ENCODE peak calls at places on chromosomes 11 and 22, in six cellular contexts. One of them, this sample, is unnamed.

GRCh38 chr11:1878134-1879031 is 13.3 kb downstream of the PRR33 start:
- DNase-seq in activated CD4-positive, CD25-positive, alpha-beta regulatory T cell: no peak
- DNase-seq in non-pigmented ciliary epithelial cell: no peak
- DNase-seq in stimulated activated CD8-positive, alpha-beta memory T cell treated with anti-CD3 and anti-CD28 coated beads, Interleukin-4, amount 100 ng/mL, for 4 hours: no peak
- DNase-seq in stimulated activated CD4-positive, alpha-beta T cell treated with anti-CD3 and anti-CD28 coated beads, TNF-alpha, amount 100 ng/mL, for 24 hours: no peak
- DNase-seq in EH: no peak
- DNase-seq in this sample: no peak

GRCh38 chr11:105189586-105189985 is 50.0 kb upstream of the CARD18 start:
- DNase-seq in activated CD4-positive, CD25-positive, alpha-beta regulatory T cell: no peak
- DNase-seq in stimulated activated CD4-positive, alpha-beta T cell treated with anti-CD3 and anti-CD28 coated beads, TNF-alpha, amount 100 ng/mL, for 24 hours: no peak
- DNase-seq in EH: peak
- DNase-seq in non-pigmented ciliary epithelial cell: no peak
- DNase-seq in stimulated activated CD8-positive, alpha-beta memory T cell treated with anti-CD3 and anti-CD28 coated beads, Interleukin-4, amount 100 ng/mL, for 4 hours: no peak
- DNase-seq in this sample: no peak

GRCh38 chr22:41001722-41002122 is 50.5 kb downstream of the RBX1 start:
- DNase-seq in non-pigmented ciliary epithelial cell: peak
- DNase-seq in stimulated activated CD4-positive, alpha-beta T cell treated with anti-CD3 and anti-CD28 coated beads, TNF-alpha, amount 100 ng/mL, for 24 hours: no peak
- DNase-seq in stimulated activated CD8-positive, alpha-beta memory T cell treated with anti-CD3 and anti-CD28 coated beads, Interleukin-4, amount 100 ng/mL, for 4 hours: no peak
- DNase-seq in EH: peak
- DNase-seq in activated CD4-positive, CD25-positive, alpha-beta regulatory T cell: no peak
- DNase-seq in this sample: no peak

GRCh38 chr22:27460596-27461347 is 340.8 kb downstream of the MN1 start:
- DNase-seq in activated CD4-positive, CD25-positive, alpha-beta regulatory T cell: no peak
- DNase-seq in stimulated activated CD4-positive, alpha-beta T cell treated with anti-CD3 and anti-CD28 coated beads, TNF-alpha, amount 100 ng/mL, for 24 hours: no peak
- DNase-seq in stimulated activated CD8-positive, alpha-beta memory T cell treated with anti-CD3 and anti-CD28 coated beads, Interleukin-4, amount 100 ng/mL, for 4 hours: no peak
- DNase-seq in non-pigmented ciliary epithelial cell: no peak
- DNase-seq in EH: peak
- DNase-seq in this sample: no peak

GRCh38 chr22:41976070-41976901 is 7.0 kb downstream of the SEPTIN3 start:
- DNase-seq in EH: no peak
- DNase-seq in non-pigmented ciliary epithelial cell: no peak
- DNase-seq in stimulated activated CD4-positive, alpha-beta T cell treated with anti-CD3 and anti-CD28 coated beads, TNF-alpha, amount 100 ng/mL, for 24 hours: no peak
- DNase-seq in stimulated activated CD8-positive, alpha-beta memory T cell treated with anti-CD3 and anti-CD28 coated beads, Interleukin-4, amount 100 ng/mL, for 4 hours: no peak
- DNase-seq in activated CD4-positive, CD25-positive, alpha-beta regulatory T cell: peak
- DNase-seq in this sample: peak

GRCh38 chr11:68471360-68472340 is 11.1 kb downstream of the PPP6R3 start:
- DNase-seq in activated CD4-positive, CD25-positive, alpha-beta regulatory T cell: no peak
- DNase-seq in stimulated activated CD4-positive, alpha-beta T cell treated with anti-CD3 and anti-CD28 coated beads, TNF-alpha, amount 100 ng/mL, for 24 hours: no peak
- DNase-seq in non-pigmented ciliary epithelial cell: peak
- DNase-seq in stimulated activated CD8-positive, alpha-beta memory T cell treated with anti-CD3 and anti-CD28 coated beads, Interleukin-4, amount 100 ng/mL, for 4 hours: no peak
- DNase-seq in EH: peak
- DNase-seq in this sample: peak

GRCh38 chr11:31779268-31779879 is 31.7 kb downstream of the PAX6 start:
- DNase-seq in EH: peak
- DNase-seq in stimulated activated CD8-positive, alpha-beta memory T cell treated with anti-CD3 and anti-CD28 coated beads, Interleukin-4, amount 100 ng/mL, for 4 hours: no peak
- DNase-seq in stimulated activated CD4-positive, alpha-beta T cell treated with anti-CD3 and anti-CD28 coated beads, TNF-alpha, amount 100 ng/mL, for 24 hours: no peak
- DNase-seq in non-pigmented ciliary epithelial cell: peak
- DNase-seq in activated CD4-positive, CD25-positive, alpha-beta regulatory T cell: no peak
- DNase-seq in this sample: no peak

GRCh38 chr11:80163011-80163410 is 722.2 kb upstream of the TENM4 start:
- DNase-seq in EH: peak
- DNase-seq in stimulated activated CD8-positive, alpha-beta memory T cell treated with anti-CD3 and anti-CD28 coated beads, Interleukin-4, amount 100 ng/mL, for 4 hours: no peak
- DNase-seq in non-pigmented ciliary epithelial cell: no peak
- DNase-seq in activated CD4-positive, CD25-positive, alpha-beta regulatory T cell: no peak
- DNase-seq in stimulated activated CD4-positive, alpha-beta T cell treated with anti-CD3 and anti-CD28 coated beads, TNF-alpha, amount 100 ng/mL, for 24 hours: no peak
- DNase-seq in this sample: no peak

GRCh38 chr11:45880772-45881570 is 4.5 kb upstream of the MAPK8IP1 start:
- DNase-seq in stimulated activated CD8-positive, alpha-beta memory T cell treated with anti-CD3 and anti-CD28 coated beads, Interleukin-4, amount 100 ng/mL, for 4 hours: no peak
- DNase-seq in EH: no peak
- DNase-seq in stimulated activated CD4-positive, alpha-beta T cell treated with anti-CD3 and anti-CD28 coated beads, TNF-alpha, amount 100 ng/mL, for 24 hours: no peak
- DNase-seq in non-pigmented ciliary epithelial cell: no peak
- DNase-seq in activated CD4-positive, CD25-positive, alpha-beta regulatory T cell: no peak
- DNase-seq in this sample: no peak

GRCh38 chr11:2270322-2271076 is at the start of gene ASCL2:
- DNase-seq in EH: no peak
- DNase-seq in non-pigmented ciliary epithelial cell: no peak
- DNase-seq in stimulated activated CD8-positive, alpha-beta memory T cell treated with anti-CD3 and anti-CD28 coated beads, Interleukin-4, amount 100 ng/mL, for 4 hours: no peak
- DNase-seq in stimulated activated CD4-positive, alpha-beta T cell treated with anti-CD3 and anti-CD28 coated beads, TNF-alpha, amount 100 ng/mL, for 24 hours: no peak
- DNase-seq in activated CD4-positive, CD25-positive, alpha-beta regulatory T cell: no peak
- DNase-seq in this sample: no peak

GRCh38 chr22:30650508-30651116 is 15.0 kb downstream of the SLC35E4 start:
- DNase-seq in non-pigmented ciliary epithelial cell: no peak
- DNase-seq in EH: no peak
- DNase-seq in stimulated activated CD4-positive, alpha-beta T cell treated with anti-CD3 and anti-CD28 coated beads, TNF-alpha, amount 100 ng/mL, for 24 hours: no peak
- DNase-seq in stimulated activated CD8-positive, alpha-beta memory T cell treated with anti-CD3 and anti-CD28 coated beads, Interleukin-4, amount 100 ng/mL, for 4 hours: no peak
- DNase-seq in activated CD4-positive, CD25-positive, alpha-beta regulatory T cell: no peak
- DNase-seq in this sample: no peak

GRCh38 chr22:32700186-32700882 is 101.2 kb upstream of the TIMP3 start:
- DNase-seq in activated CD4-positive, CD25-positive, alpha-beta regulatory T cell: no peak
- DNase-seq in EH: peak
- DNase-seq in stimulated activated CD4-positive, alpha-beta T cell treated with anti-CD3 and anti-CD28 coated beads, TNF-alpha, amount 100 ng/mL, for 24 hours: no peak
- DNase-seq in non-pigmented ciliary epithelial cell: no peak
- DNase-seq in stimulated activated CD8-positive, alpha-beta memory T cell treated with anti-CD3 and anti-CD28 coated beads, Interleukin-4, amount 100 ng/mL, for 4 hours: no peak
- DNase-seq in this sample: no peak

GRCh38 chr22:49973018-49973965 is 12.7 kb downstream of the PIM3 start:
- DNase-seq in stimulated activated CD4-positive, alpha-beta T cell treated with anti-CD3 and anti-CD28 coated beads, TNF-alpha, amount 100 ng/mL, for 24 hours: no peak
- DNase-seq in stimulated activated CD8-positive, alpha-beta memory T cell treated with anti-CD3 and anti-CD28 coated beads, Interleukin-4, amount 100 ng/mL, for 4 hours: no peak
- DNase-seq in activated CD4-positive, CD25-positive, alpha-beta regulatory T cell: no peak
- DNase-seq in EH: no peak
- DNase-seq in non-pigmented ciliary epithelial cell: no peak
- DNase-seq in this sample: no peak

GRCh38 chr11:131592734-131593133 is 222.3 kb downstream of the NTM start:
- DNase-seq in stimulated activated CD8-positive, alpha-beta memory T cell treated with anti-CD3 and anti-CD28 coated beads, Interleukin-4, amount 100 ng/mL, for 4 hours: no peak
- DNase-seq in EH: no peak
- DNase-seq in activated CD4-positive, CD25-positive, alpha-beta regulatory T cell: no peak
- DNase-seq in non-pigmented ciliary epithelial cell: no peak
- DNase-seq in stimulated activated CD4-positive, alpha-beta T cell treated with anti-CD3 and anti-CD28 coated beads, TNF-alpha, amount 100 ng/mL, for 24 hours: no peak
- DNase-seq in this sample: no peak